ENCODE peak calls at places on chromosomes 11 and 22, in five cellular contexts. X is HEK293T, Z is SK-N-SH, N is HepG2, B is GM12878. V is an unnamed sample.

GRCh38 chr11:27124514-27125264 is 84.1 kb downstream of the BBOX1 start:
- DNase-seq in X (no peak), Z (no peak), N (peak), B (no peak), V (no peak)

GRCh38 chr11:2573240-2574042 is 126.4 kb downstream of the KCNQ1OT1 start:
- DNase-seq in X (no peak), Z (no peak), N (no peak), B (no peak), V (no peak)

GRCh38 chr22:20560716-20561115 is 53.3 kb downstream of the MED15 start:
- DNase-seq in X (no peak), Z (no peak), N (no peak), B (no peak), V (no peak)

GRCh38 chr11:18367431-18367830 is 26.9 kb upstream of the LDHA start:
- DNase-seq in X (no peak), Z (no peak), N (no peak), B (no peak), V (no peak)

GRCh38 chr22:25062378-25063095 is 110.0 kb downstream of the KIAA1671 start:
- DNase-seq in X (no peak), Z (peak), N (no peak), B (no peak), V (no peak)

GRCh38 chr11:78202733-78203167 is 14.0 kb downstream of the USP35 start:
- DNase-seq in X (no peak), Z (no peak), N (peak), B (no peak), V (no peak)

GRCh38 chr22:49209452-49210195 is 618.0 kb downstream of the BRD1 start:
- DNase-seq in X (no peak), Z (peak), N (peak), B (no peak), V (no peak)

GRCh38 chr11:12251651-12252560 is 125.5 kb upstream of the PARVA start:
- DNase-seq in X (no peak), Z (no peak), N (no peak), B (no peak), V (no peak)

GRCh38 chr11:109085708-109086373 is 336.1 kb upstream of the C11orf87 start:
- DNase-seq in X (no peak), Z (no peak), N (no peak), B (no peak), V (no peak)

GRCh38 chr11:10770626-10771254 is 19.7 kb downstream of the CTR9 start:
- DNase-seq in X (peak), Z (peak), N (peak), B (no peak), V (peak)

GRCh38 chr11:107608809-107609208 is 17.9 kb downstream of the ELMOD1 start:
- DNase-seq in X (no peak), Z (no peak), N (no peak), B (no peak), V (no peak)

GRCh38 chr22:19586922-19587684 is 62.9 kb upstream of the CLDN5 start:
- DNase-seq in X (no peak), Z (no peak), N (no peak), B (no peak), V (no peak)

GRCh38 chr11:67417425-67417824 is 1.9 kb downstream of the CARNS1 start:
- DNase-seq in X (no peak), Z (no peak), N (no peak), B (no peak), V (no peak)

GRCh38 chr11:78594814-78595213 is 20.1 kb upstream of the NARS2 start:
- DNase-seq in X (no peak), Z (no peak), N (no peak), B (no peak), V (no peak)

GRCh38 chr11:130471731-130472433 is 23.4 kb downstream of the ADAMTS15 start:
- DNase-seq in X (no peak), Z (no peak), N (no peak), B (no peak), V (no peak)

GRCh38 chr11:28146123-28146751 is 38.0 kb downstream of the METTL15 start:
- DNase-seq in X (no peak), Z (no peak), N (peak), B (no peak), V (peak)

GRCh38 chr11:29063630-29064361 is 953.0 kb downstream of the KCNA4 start:
- DNase-seq in X (no peak), Z (no peak), N (no peak), B (no peak), V (no peak)

GRCh38 chr11:120306519-120307242 is 18.4 kb upstream of the TLCD5 start:
- DNase-seq in X (peak), Z (no peak), N (no peak), B (no peak), V (peak)

GRCh38 chr11:926341-926916 is 759 bp downstream of the AP2A2 start:
- DNase-seq in X (peak), Z (peak), N (no peak), B (no peak), V (peak)

GRCh38 chr11:13169709-13170108 is 107.9 kb upstream of the BMAL1 start:
- DNase-seq in X (no peak), Z (no peak), N (no peak), B (no peak), V (no peak)

GRCh38 chr22:28143206-28143605 is 224.2 kb upstream of the PITPNB start:
- DNase-seq in X (no peak), Z (no peak), N (no peak), B (no peak), V (no peak)

GRCh38 chr11:11972942-11973341 is 35.5 kb downstream of the DKK3 start:
- DNase-seq in X (no peak), Z (no peak), N (no peak), B (no peak), V (no peak)

GRCh38 chr11:5363712-5364111 is 12.4 kb downstream of the OR51B6 start:
- DNase-seq in X (no peak), Z (no peak), N (no peak), B (no peak), V (no peak)

GRCh38 chr11:93054279-93054678 is 84.8 kb downstream of the MTNR1B start:
- DNase-seq in X (no peak), Z (no peak), N (no peak), B (no peak), V (no peak)

GRCh38 chr11:6646631-6647281 is 8.9 kb downstream of the DCHS1 start:
- DNase-seq in X (no peak), Z (peak), N (no peak), B (peak), V (no peak)

GRCh38 chr11:12746593-12747097 is 72.4 kb downstream of the TEAD1 start:
- DNase-seq in X (peak), Z (peak), N (peak), B (no peak), V (peak)

GRCh38 chr11:20599424-20600346 is at the start of gene SLC6A5:
- DNase-seq in X (peak), Z (no peak), N (peak), B (no peak), V (peak)

GRCh38 chr11:73260127-73260457 is 12.0 kb upstream of the P2RY6 start:
- DNase-seq in X (no peak), Z (no peak), N (no peak), B (no peak), V (no peak)

GRCh38 chr11:86740628-86741488 is 59.5 kb upstream of the PRSS23 start:
- DNase-seq in X (peak), Z (no peak), N (peak), B (no peak), V (peak)

GRCh38 chr11:122601131-122602125 is 54.1 kb upstream of the UBASH3B start:
- DNase-seq in X (no peak), Z (no peak), N (peak), B (no peak), V (no peak)
- TF ChIP-seq FOXM1 in X (no peak), Z (no peak), N (no peak), B (no peak), V (no peak)

GRCh38 chr11:14290422-14290821 is 68.6 kb downstream of the RRAS2 start:
- DNase-seq in X (no peak), Z (no peak), N (no peak), B (no peak), V (no peak)

DNA sequence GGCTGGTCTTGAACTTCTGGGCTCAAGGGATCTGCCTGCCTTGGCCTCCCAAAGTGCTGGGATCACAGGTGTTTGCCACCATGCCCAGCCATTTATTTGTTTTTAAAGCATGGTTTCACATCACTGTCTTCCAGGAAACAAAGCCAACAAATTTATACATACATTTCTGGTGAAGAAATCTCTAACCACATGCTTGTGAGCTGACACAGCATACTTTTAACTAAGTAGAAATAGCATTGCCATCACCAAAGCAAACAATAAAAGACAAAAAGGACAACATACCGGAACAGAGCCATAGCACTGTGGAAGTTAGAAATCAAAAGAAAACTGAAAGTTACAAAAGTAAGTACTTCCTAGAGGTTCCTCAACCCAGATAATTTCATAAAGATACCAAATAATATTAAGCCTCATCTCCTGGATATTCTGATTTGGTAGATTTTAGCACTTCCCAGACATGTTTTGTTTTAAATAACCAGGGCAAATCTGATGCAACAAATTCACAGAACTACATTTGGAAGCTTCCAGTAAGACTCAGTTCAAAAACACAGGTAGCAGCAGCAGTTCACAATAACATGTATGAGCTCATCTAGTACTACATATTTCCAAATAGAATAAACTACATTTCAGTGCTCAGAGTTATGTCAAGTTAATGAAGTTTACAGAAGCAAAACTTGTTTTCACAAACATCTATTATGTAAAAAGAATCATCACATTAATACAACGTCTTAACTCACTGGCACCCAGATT is 70.6 kb downstream of the RRAS2 start:
- DNase-seq in X (no peak), Z (no peak), N (no peak), B (no peak), V (no peak)
- TF ChIP-seq FOXM1 in X (no peak), Z (no peak), N (no peak), B (no peak), V (no peak)

GRCh38 chr11:69640260-69640994 is 529 bp upstream of the CCND1 start:
- DNase-seq in X (no peak), Z (no peak), N (no peak), B (no peak), V (no peak)

GRCh38 chr11:69637956-69638871 is 2.7 kb upstream of the CCND1 start:
- DNase-seq in X (peak), Z (peak), N (no peak), B (no peak), V (no peak)

GRCh38 chr11:69638941-69639681 is 1.8 kb upstream of the CCND1 start:
- DNase-seq in X (peak), Z (peak), N (peak), B (no peak), V (peak)

GRCh38 chr11:69640995-69641581 is at the start of gene CCND1:
- DNase-seq in X (peak), Z (peak), N (peak), B (no peak), V (peak)

DNA sequence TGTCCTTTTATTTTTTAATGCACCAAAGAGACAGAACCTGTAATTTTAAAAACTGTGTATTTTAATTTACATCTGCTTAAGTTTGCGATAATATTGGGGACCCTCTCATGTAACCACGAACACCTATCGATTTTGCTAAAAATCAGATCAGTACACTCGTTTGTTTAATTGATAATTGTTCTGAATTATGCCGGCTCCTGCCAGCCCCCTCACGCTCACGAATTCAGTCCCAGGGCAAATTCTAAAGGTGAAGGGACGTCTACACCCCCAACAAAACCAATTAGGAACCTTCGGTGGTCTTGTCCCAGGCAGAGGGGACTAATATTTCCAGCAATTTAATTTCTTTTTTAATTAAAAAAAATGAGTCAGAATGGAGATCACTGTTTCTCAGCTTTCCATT is 1.1 kb upstream of the CCND1 start:
- DNase-seq in X (no peak), Z (no peak), N (no peak), B (no peak), V (no peak)
- TF ChIP-seq FOXM1 in X (no peak), Z (no peak), N (no peak), B (no peak), V (no peak)

GRCh38 chr11:127383026-127383425 is 382.5 kb upstream of the KIRREL3 start:
- DNase-seq in X (no peak), Z (no peak), N (no peak), B (no peak), V (no peak)

GRCh38 chr11:127390465-127390864 is 389.9 kb upstream of the KIRREL3 start:
- DNase-seq in X (no peak), Z (no peak), N (no peak), B (no peak), V (no peak)

GRCh38 chr11:127381247-127381646 is 380.7 kb upstream of the KIRREL3 start:
- DNase-seq in X (no peak), Z (no peak), N (no peak), B (no peak), V (no peak)

DNA sequence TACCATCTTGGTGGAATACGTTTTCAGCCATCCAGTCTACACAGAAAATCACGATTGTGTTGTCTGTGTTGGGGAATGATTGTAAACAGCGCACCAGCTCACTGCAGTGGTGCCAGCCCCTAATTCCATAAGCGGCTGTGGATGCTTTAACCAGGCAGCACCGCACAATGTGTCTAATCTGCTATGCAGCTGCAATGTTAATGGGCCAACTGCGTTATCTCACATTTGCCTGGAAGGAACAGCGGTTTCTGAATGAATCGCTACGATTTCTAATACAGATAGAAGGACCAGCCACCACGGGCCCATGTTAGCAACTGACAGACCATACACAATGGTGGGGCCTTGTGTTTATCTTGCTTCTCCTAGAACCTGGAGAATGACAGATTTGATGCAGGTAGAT is 384.5 kb upstream of the KIRREL3 start:
- DNase-seq in X (no peak), Z (peak), N (no peak), B (no peak), V (no peak)
- TF ChIP-seq FOXM1 in X (no peak), Z (no peak), N (no peak), B (no peak), V (no peak)

GRCh38 chr22:17597217-17597616 is 31.3 kb downstream of the ATP6V1E1 start:
- DNase-seq in X (no peak), Z (no peak), N (no peak), B (no peak), V (no peak)

GRCh38 chr22:17596226-17596625 is 32.3 kb downstream of the ATP6V1E1 start:
- DNase-seq in X (no peak), Z (no peak), N (no peak), B (no peak), V (no peak)

GRCh38 chr22:17601031-17601430 is 27.5 kb downstream of the ATP6V1E1 start:
- DNase-seq in X (no peak), Z (peak), N (no peak), B (no peak), V (no peak)

GRCh38 chr22:17598318-17598717 is 30.2 kb downstream of the ATP6V1E1 start:
- DNase-seq in X (no peak), Z (no peak), N (no peak), B (no peak), V (no peak)
- TF ChIP-seq FOXM1 in X (no peak), Z (no peak), N (no peak), B (no peak), V (no peak)

DNA sequence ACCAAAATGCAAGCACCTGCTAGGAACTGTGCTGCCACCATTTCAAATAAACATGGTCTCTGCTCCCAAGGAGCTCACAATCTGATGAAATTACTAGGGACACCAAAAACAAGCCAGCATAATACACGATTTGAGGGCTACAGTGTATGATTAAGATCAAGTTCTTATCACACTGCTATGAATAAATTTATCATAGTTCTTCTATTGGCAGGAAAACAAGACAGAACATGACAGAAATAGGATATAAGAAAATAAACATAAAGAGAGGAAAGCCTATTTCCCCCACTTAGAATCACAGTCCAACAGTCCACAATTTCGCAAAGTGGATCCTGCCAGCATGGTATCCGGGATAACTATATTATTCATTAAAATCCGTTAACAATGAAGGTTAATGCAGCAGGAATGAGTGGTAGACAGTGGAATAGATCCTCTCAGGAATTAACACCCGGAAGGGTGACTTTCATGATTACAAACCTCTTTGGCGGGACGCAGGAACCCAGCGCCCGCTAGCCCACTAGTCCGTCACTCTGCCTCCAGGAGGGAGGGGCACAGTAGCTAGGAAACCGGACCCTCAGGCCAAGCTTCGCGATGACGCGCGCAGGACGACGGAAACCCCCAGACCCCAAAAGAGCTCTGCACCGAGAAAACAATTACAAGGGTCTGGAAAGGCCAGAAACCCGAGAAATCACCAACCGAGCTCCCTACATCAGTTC is 665 bp downstream of the CCDC82 start:
- DNase-seq in X (peak), Z (peak), N (peak), B (peak), V (peak)
- TF ChIP-seq FOXM1 in X (no peak), Z (no peak), N (no peak), B (no peak), V (no peak)

GRCh38 chr11:23134627-23135026 is 274.4 kb upstream of the CCDC179 start:
- DNase-seq in X (no peak), Z (no peak), N (no peak), B (no peak), V (no peak)

GRCh38 chr11:23143031-23143430 is 282.8 kb upstream of the CCDC179 start:
- DNase-seq in X (no peak), Z (no peak), N (no peak), B (no peak), V (no peak)

DNA sequence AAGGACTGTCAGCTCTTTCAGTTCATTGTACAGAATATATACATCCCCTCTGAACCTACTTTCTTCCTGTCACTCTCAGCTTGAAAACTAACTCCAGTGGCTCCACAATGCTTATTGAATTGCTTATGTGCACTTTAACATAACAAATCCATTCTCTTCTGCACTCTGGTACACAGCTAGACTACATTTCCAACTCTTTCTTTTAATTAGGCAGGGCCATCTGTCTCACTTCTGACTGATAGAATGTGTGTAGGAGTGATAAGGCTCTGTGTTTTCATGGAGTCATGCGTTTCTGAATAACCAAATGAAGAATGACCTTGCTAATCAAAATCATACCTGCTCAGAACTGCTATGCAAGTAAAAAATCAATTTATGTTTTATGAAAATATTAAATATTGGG is 278.5 kb upstream of the CCDC179 start:
- DNase-seq in X (no peak), Z (peak), N (no peak), B (no peak), V (no peak)
- TF ChIP-seq FOXM1 in X (no peak), Z (no peak), N (no peak), B (no peak), V (no peak)

DNA sequence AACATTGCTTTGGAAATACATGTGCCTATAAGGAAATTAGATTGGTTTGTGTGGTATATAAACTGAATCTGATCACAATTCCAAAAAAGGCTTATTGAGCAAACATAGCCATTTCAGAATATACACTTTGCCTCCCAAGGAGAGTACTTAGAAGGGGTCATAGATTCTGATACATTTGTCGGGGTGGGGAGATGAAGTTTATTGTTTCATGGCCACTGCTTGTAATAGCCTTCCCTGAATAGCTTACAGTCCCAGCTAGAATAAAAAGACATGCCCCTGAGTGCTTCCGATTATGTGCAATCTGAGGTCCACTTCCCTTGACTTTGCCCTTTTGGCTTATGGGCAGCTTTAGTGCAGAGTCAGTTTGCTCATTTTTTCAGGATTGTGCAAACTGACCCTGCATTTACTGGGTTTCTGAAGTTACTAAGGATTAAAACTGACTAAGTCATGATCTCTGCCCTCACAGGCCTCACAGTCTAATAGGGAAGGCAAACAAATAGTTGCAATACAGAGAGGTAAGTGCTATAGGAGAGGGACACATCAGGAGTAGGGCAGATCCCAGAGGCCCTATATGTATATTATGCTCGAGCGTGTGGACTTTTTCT is 184.2 kb downstream of the BLID start:
- DNase-seq in X (no peak), Z (no peak), N (peak), B (no peak), V (no peak)
- TF ChIP-seq FOXM1 in X (no peak), Z (no peak), N (no peak), B (no peak), V (no peak)